ENCODE peak calls at places on chromosomes 13 and 19, in ten cellular contexts. N, J, T, H, F, X, B, M, E and Z are unnamed samples.

GRCh38 chr13:111152836-111153235 is 37.7 kb downstream of the ARHGEF7 start:
- DNase-seq in T (no peak), E (no peak), X (no peak), N (no peak), F (no peak), B (no peak), M (no peak), J (no peak), H (no peak), Z (no peak)

GRCh38 chr13:113783966-113784644 is 25.1 kb downstream of the TMEM255B start:
- DNase-seq in B (no peak), M (no peak), F (no peak), H (no peak), E (no peak), X (no peak), N (no peak), J (no peak), T (no peak), Z (no peak)

GRCh38 chr13:50187352-50188029 is 172.2 kb downstream of the KCNRG start:
- DNase-seq in J (no peak), T (no peak), H (no peak), B (no peak), M (no peak), E (no peak), N (no peak), F (no peak), X (no peak), Z (no peak)

GRCh38 chr13:25840261-25840660 is 211.6 kb downstream of the SHISA2 start:
- DNase-seq in J (no peak), X (no peak), B (no peak), M (no peak), H (no peak), E (no peak), N (no peak), F (no peak), T (no peak), Z (no peak)

GRCh38 chr19:55255618-55256423 is 3.0 kb downstream of the PPP6R1 start:
- DNase-seq in F (peak), X (peak), M (peak), E (no peak), H (peak), J (no peak), B (no peak), N (no peak), T (peak), Z (no peak)

GRCh38 chr13:33340631-33341030 is 55.1 kb upstream of the STARD13 start:
- DNase-seq in B (peak), T (no peak), J (no peak), H (no peak), X (peak), F (no peak), M (peak), E (no peak), N (no peak), Z (no peak)

GRCh38 chr13:33106656-33107402 is 90.6 kb downstream of the KL start:
- DNase-seq in J (no peak), F (no peak), N (no peak), T (no peak), B (no peak), M (no peak), H (no peak), E (no peak), X (no peak), Z (no peak)

GRCh38 chr19:45243144-45243732 is 2.0 kb downstream of the EXOC3L2 start:
- DNase-seq in H (no peak), J (no peak), F (no peak), T (no peak), X (no peak), B (no peak), M (no peak), E (no peak), N (no peak), Z (no peak)

GRCh38 chr13:40664100-40665060 is 2.1 kb downstream of the FOXO1 start:
- DNase-seq in E (peak), T (peak), B (no peak), X (peak), H (peak), N (peak), J (peak), F (peak), M (peak), Z (no peak)

GRCh38 chr13:48446454-48446853 is 33.5 kb upstream of the LPAR6 start:
- DNase-seq in T (no peak), M (peak), F (no peak), N (no peak), B (no peak), H (peak), J (peak), E (no peak), X (peak), Z (no peak)

GRCh38 chr13:30396434-30397075 is 25.7 kb upstream of the UBE2L5 start:
- DNase-seq in B (no peak), X (peak), F (no peak), H (no peak), J (no peak), M (peak), T (no peak), N (no peak), E (no peak), Z (no peak)

GRCh38 chr13:113140677-113141590 is 17.5 kb upstream of the PROZ start:
- DNase-seq in B (no peak), E (peak), N (no peak), X (no peak), T (no peak), F (no peak), M (no peak), J (no peak), H (no peak), Z (no peak)

GRCh38 chr13:112956516-112957294 is 12.3 kb upstream of the MCF2L start:
- DNase-seq in B (no peak), J (no peak), E (no peak), X (no peak), H (no peak), M (peak), F (peak), N (no peak), T (no peak), Z (no peak)

GRCh38 chr19:51327066-51327985 is 14.6 kb downstream of the VSIG10L start:
- DNase-seq in B (no peak), F (no peak), M (peak), J (peak), E (peak), X (peak), H (peak), N (no peak), T (no peak), Z (no peak)

GRCh38 chr19:36163813-36164212 is 11.6 kb upstream of the COX7A1 start:
- DNase-seq in J (no peak), B (no peak), F (no peak), E (no peak), X (no peak), M (no peak), H (no peak), T (no peak), N (no peak), Z (no peak)

GRCh38 chr19:45362291-45362690 is 8.1 kb downstream of the ERCC2 start:
- DNase-seq in H (no peak), E (no peak), B (no peak), M (no peak), N (no peak), J (no peak), F (no peak), T (no peak), X (no peak), Z (no peak)

DNA sequence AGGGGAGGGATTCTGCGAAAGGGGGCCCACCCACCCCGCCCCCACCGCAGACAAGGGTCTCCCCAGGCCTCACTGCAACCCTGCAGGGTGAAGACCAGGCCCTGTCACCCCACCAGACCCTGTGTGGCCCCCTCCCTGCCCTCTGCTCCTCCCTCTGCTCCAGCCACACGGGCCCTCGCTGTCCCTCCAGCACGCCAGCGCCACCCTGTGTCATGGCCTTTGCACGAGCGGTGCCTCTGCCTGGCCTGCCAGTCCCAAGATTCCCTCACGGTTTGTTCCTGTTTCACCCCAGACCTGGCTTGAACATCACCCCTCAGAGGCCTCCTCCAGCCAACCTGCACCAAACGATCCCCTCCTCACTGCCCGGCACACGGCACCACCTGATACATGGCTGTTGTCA is 27.3 kb downstream of the PIP5K1C start:
- DNase-seq in E (no peak), H (no peak), F (no peak), J (no peak), N (no peak), B (no peak), M (no peak), X (no peak), T (no peak), Z (no peak)
- TF ChIP-seq CTCF in E (no peak), H (peak), F (no peak), J (no peak), N (no peak), B (no peak), M (no peak), X (no peak), T (no peak), Z (no peak)

DNA sequence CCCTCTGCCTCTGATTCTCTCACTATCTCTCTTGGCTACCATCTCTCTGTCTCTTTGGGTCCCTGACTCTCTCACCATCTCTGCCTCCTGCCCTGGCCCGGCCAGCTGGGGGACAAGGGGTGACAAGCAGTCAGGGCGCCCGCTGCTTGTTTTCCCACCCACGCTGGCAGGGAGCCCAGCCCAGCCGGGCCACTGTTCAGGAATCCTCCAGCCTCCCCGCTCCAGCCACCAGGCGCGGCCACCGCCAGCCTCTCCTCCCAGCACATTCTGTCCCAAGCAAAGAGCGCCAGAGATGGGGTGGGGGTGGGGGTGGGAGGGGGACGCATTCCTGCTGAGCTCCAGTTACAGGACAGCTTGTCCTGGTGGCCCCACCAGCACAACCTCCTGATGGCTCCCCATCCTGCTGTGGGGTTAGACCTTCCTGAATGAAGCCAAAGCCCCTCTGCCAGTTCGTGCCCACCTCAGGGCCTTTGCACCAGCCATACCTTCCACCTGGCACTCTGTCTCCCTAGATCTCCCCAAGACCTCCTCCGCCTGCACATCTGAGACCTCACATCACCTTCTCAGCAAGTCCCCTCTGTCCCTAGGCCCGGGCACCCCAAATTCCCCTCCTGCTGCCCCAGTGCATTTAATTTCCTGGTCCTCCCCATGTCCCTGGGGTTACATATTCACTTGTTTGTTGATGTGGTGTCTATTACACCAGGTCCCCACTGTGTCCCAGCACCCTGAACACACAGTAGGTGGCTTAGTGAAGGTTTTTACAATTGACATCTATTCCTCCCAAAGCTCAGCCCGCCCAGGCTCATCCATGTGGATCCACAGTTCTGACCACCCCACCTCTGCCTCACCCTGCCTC is 12.5 kb downstream of the ARRDC2 start:
- DNase-seq in F (peak), X (peak), H (peak), N (no peak), M (peak), T (no peak), E (peak), J (peak), B (no peak), Z (no peak)
- TF ChIP-seq CTCF in F (no peak), X (peak), H (peak), N (no peak), M (no peak), T (no peak), E (peak), J (no peak), B (no peak), Z (no peak)

DNA sequence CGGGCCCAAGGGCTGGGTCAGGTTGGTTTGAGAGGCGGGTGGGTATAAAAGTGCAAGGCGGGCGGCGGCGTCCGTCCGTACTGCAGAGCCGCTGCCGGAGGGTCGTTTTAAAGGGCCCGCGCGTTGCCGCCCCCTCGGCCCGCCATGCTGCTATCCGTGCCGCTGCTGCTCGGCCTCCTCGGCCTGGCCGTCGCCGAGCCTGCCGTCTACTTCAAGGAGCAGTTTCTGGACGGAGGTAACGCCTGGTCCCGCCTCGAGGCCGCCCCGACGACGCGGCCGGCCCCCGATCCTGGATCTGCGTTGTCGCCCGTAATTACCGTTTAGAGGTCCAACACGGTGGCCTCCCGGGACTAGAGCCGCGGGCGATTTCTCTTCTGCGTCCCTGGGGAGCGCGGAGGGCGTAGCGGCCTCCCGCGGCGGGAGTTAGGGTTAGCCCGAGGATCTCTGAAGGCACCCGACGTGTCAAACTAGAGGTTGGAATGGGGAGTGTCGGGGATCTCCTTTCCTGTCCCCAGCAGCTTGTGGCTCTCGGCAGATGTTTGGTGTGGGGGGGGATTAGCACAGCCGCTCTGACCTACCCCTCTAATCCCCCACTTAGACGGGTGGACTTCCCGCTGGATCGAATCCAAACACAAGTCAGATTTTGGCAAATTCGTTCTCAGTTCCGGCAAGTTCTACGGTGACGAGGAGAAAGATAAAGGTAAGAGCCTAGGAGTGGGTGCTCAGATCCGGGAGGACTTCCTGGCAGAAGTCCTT is at the start of gene CALR:
- DNase-seq in T (no peak), J (peak), H (no peak), X (peak), M (peak), F (no peak), E (no peak), B (no peak), N (peak), Z (no peak)
- TF ChIP-seq CTCF in T (no peak), J (no peak), H (peak), X (peak), M (peak), F (no peak), E (peak), B (peak), N (peak), Z (no peak)

DNA sequence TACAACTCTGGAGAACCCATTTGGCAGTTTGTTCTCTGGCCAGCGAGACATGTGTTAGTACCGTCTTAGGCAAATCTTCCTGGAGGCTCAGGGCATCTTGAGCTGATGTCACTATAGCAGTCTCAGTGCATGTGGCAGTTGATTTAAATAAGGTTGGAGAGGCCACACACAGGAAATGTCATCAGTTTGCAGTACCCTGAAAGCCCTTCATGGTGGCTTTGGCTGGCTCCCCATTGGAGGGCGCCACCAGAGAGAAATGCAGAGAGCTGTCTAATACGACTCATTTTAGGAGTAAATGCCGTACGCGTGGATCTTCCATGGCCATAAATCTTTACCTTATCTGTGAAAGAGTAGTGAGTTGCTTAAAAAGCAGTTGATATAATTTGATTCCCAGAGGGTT is 163.1 kb downstream of the STK24 start:
- DNase-seq in N (no peak), B (no peak), X (no peak), H (no peak), M (no peak), E (no peak), J (no peak), F (no peak), T (no peak), Z (no peak)
- TF ChIP-seq CTCF in N (no peak), B (no peak), X (no peak), H (no peak), M (no peak), E (no peak), J (no peak), F (no peak), T (no peak), Z (no peak)

GRCh38 chr13:20331419-20331818 is 99.3 kb upstream of the GJB6 start:
- DNase-seq in N (no peak), F (no peak), J (no peak), B (no peak), X (no peak), E (no peak), M (no peak), T (no peak), H (no peak), Z (no peak)
- TF ChIP-seq CTCF in N (no peak), F (no peak), J (no peak), B (no peak), X (no peak), E (no peak), M (no peak), T (no peak), H (peak), Z (no peak)

DNA sequence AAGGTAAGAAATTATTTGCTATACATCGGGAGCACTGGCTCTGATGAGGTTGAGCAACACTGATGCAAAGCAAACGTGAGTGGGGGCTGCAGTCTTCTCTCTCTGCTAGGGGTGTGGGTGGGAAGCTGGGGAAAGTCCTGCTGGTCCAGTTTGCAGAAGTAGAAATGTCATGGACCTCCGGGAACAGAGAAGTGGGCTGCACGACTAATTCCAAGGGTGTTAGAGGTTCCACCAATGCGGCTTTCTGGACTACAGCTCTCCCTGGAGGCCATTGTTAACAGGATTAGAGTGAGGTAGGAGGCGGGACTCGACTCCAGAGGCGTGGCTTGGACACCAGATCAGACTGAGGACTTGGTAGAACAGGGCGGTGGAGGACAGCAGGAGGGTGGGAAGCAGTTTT is 5.7 kb upstream of the FBXO27 start:
- DNase-seq in J (peak), F (no peak), T (no peak), N (peak), B (no peak), M (peak), E (no peak), H (peak), X (peak), Z (peak)
- TF ChIP-seq CTCF in J (no peak), F (no peak), T (no peak), N (no peak), B (no peak), M (peak), E (no peak), H (peak), X (peak), Z (peak)

DNA sequence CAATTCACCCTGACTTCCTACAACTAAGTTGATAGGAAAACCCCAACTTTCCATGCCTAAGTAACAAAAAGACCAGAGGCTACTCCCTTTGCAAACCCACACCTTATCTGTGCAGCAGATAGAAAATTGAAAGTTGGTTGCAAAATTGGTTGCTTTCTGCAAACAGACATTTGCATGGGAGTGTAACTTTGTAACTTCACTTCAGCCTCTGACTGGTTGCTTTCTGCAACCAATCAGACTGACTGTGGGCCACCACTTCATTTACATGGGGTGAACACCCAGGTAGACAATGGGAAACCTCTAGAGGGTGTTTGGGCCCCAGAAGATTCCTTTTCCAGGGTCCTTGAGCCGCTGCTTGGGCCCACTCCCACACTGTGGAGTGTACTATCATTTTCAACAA is 9.8 kb downstream of the TEX30 start:
- DNase-seq in F (no peak), T (no peak), E (no peak), M (no peak), N (no peak), H (no peak), B (no peak), J (no peak), X (no peak), Z (no peak)
- TF ChIP-seq CTCF in F (no peak), T (no peak), E (no peak), M (no peak), N (no peak), H (no peak), B (no peak), J (no peak), X (no peak), Z (no peak)

GRCh38 chr19:54189668-54190502 is 505 bp upstream of the MBOAT7 start:
- DNase-seq in B (peak), X (peak), J (peak), M (peak), H (peak), N (peak), F (peak), T (peak), E (peak), Z (no peak)
- TF ChIP-seq CTCF in B (no peak), X (no peak), J (no peak), M (no peak), H (no peak), N (no peak), F (no peak), T (no peak), E (no peak), Z (no peak)

GRCh38 chr19:11038511-11038910 is 50.8 kb upstream of the LDLR start:
- DNase-seq in T (no peak), J (no peak), B (no peak), X (no peak), F (no peak), E (no peak), H (no peak), M (no peak), N (no peak), Z (no peak)
- TF ChIP-seq CTCF in T (no peak), J (no peak), B (no peak), X (no peak), F (no peak), E (no peak), H (no peak), M (no peak), N (no peak), Z (no peak)